ENCODE peak calls at places on chromosomes 3 and 15, in eight cellular contexts. F is endodermal cell, U is sigmoid colon, S is Panc1, X is heart right ventricle, M is adrenal gland, P is GM23338, Y is endothelial cell of umbilical vein. E is an unnamed sample. For H3K4me1, the result is how much of the 10 kb centered on the place peaks cover.

GRCh38 chr3:177337548-177338331 is 140.5 kb upstream of the TBL1XR1 start:
- DNase-seq in F (no peak), U (no peak), S (no peak), P (no peak), Y (no peak), M (no peak), X (no peak), E (no peak)

GRCh38 chr3:136954980-136955780 is 2.6 kb upstream of the IL20RB start:
- DNase-seq in Y (no peak), U (no peak), F (no peak), S (no peak), P (peak), X (no peak), M (no peak), E (no peak)

GRCh38 chr3:70150599-70150998 is 151.1 kb downstream of the SAMMSON start:
- DNase-seq in S (no peak), F (no peak), X (no peak), Y (no peak), M (no peak), U (no peak), P (no peak), E (no peak)

GRCh38 chr3:98778852-98779379 is 15.8 kb downstream of the ST3GAL6 start:
- DNase-seq in M (no peak), X (no peak), Y (peak), F (no peak), U (no peak), S (no peak), P (no peak), E (peak)

GRCh38 chr3:46484911-46485696 is 12.7 kb upstream of the RTP3 start:
- DNase-seq in P (no peak), U (peak), F (peak), Y (no peak), X (no peak), M (no peak), S (no peak), E (no peak)

GRCh38 chr3:123067689-123068226 is 933 bp downstream of the PDIA5 start:
- DNase-seq in X (no peak), M (peak), Y (peak), S (no peak), U (no peak), P (peak), F (peak), E (no peak)

GRCh38 chr15:69388259-69388658 is 25.9 kb upstream of the KIF23 start:
- DNase-seq in Y (no peak), S (no peak), M (peak), X (no peak), U (no peak), F (no peak), P (no peak), E (no peak)

GRCh38 chr15:98525625-98526024 is 122.7 kb upstream of the IGF1R start:
- DNase-seq in S (no peak), F (no peak), P (peak), X (no peak), M (no peak), U (peak), Y (no peak), E (no peak)

GRCh38 chr15:39584662-39585393 is 3.9 kb downstream of the THBS1 start:
- DNase-seq in P (no peak), F (no peak), M (no peak), U (no peak), X (no peak), S (no peak), Y (peak), E (no peak)

GRCh38 chr15:64146041-64146440 is 5.5 kb upstream of the SNX22 start:
- DNase-seq in P (no peak), F (no peak), S (no peak), M (no peak), X (peak), U (peak), Y (no peak), E (no peak)

GRCh38 chr15:100873029-100873677 is 6.5 kb upstream of the ALDH1A3 start:
- DNase-seq in U (peak), F (peak), Y (peak), P (peak), M (peak), S (peak), X (no peak), E (peak)

GRCh38 chr3:39267631-39268553 is 11.9 kb downstream of the CX3CR1 start:
- DNase-seq in M (no peak), X (no peak), F (no peak), P (no peak), S (no peak), U (no peak), Y (no peak), E (no peak)

GRCh38 chr3:113535898-113536297 is 3.5 kb downstream of the SIDT1 start:
- DNase-seq in X (no peak), M (no peak), U (no peak), F (peak), S (no peak), Y (no peak), P (peak), E (no peak)

GRCh38 chr3:184235381-184236032 is 6.1 kb downstream of the VWA5B2 start:
- DNase-seq in M (no peak), S (no peak), U (no peak), P (no peak), Y (no peak), F (peak), X (no peak), E (no peak)

GRCh38 chr3:192303235-192303634 is 424.1 kb downstream of the FGF12 start:
- DNase-seq in U (no peak), S (no peak), Y (no peak), F (peak), P (peak), X (no peak), M (peak), E (no peak)

GRCh38 chr3:156787926-156788663 is 38.1 kb upstream of the LEKR1 start:
- DNase-seq in U (no peak), P (no peak), Y (peak), S (peak), F (no peak), M (no peak), X (no peak), E (peak)

GRCh38 chr3:127002195-127003174 is 19.6 kb downstream of the PLXNA1 start:
- DNase-seq in P (peak), F (peak), U (peak), S (no peak), Y (peak), M (peak), X (peak), E (peak)

GRCh38 chr3:172839679-172840078 is 89.2 kb downstream of the ECT2 start:
- DNase-seq in F (no peak), P (no peak), X (no peak), Y (no peak), M (no peak), U (no peak), S (no peak), E (no peak)

GRCh38 chr3:113261996-113262665 is 50.8 kb downstream of the BOC start:
- DNase-seq in M (no peak), U (no peak), F (no peak), X (no peak), S (no peak), Y (no peak), P (no peak), E (peak)

GRCh38 chr3:59264366-59264765 is 214.5 kb upstream of the CFAP20DC start:
- DNase-seq in Y (no peak), M (no peak), X (no peak), U (no peak), S (no peak), F (no peak), P (no peak), E (no peak)

GRCh38 chr3:46539443-46540005 is 26.6 kb downstream of the LRRC2 start:
- DNase-seq in X (no peak), U (no peak), Y (no peak), P (no peak), M (no peak), F (no peak), S (no peak), E (no peak)

GRCh38 chr3:78086150-78086549 is 1046.3 kb downstream of the ROBO2 start:
- DNase-seq in U (no peak), F (no peak), M (no peak), P (no peak), S (no peak), X (no peak), Y (no peak), E (no peak)

GRCh38 chr15:33031324-33031736 is 163.2 kb downstream of the FMN1 start:
- DNase-seq in P (no peak), X (no peak), Y (no peak), U (no peak), S (no peak), M (peak), F (no peak), E (no peak)

GRCh38 chr15:27490867-27491595 is 520.0 kb downstream of the GABRG3 start:
- DNase-seq in X (no peak), P (peak), U (no peak), F (no peak), M (no peak), Y (no peak), S (no peak), E (no peak)

GRCh38 chr15:34436956-34437442 is 609 bp downstream of the GOLGA8A start:
- DNase-seq in Y (peak), S (no peak), P (peak), M (no peak), F (peak), U (no peak), X (peak), E (no peak)

GRCh38 chr15:26891448-26891881 is 24.6 kb downstream of the GABRA5 start:
- DNase-seq in S (peak), P (peak), U (no peak), Y (peak), F (peak), X (peak), M (peak), E (no peak)

GRCh38 chr3:147356909-147357733 is 49.2 kb downstream of the ZIC4 start:
- DNase-seq in U (no peak), P (peak), X (no peak), Y (no peak), S (no peak), F (peak), M (no peak), E (no peak)

GRCh38 chr15:57537072-57537471 is 54.6 kb upstream of the MYZAP start:
- DNase-seq in U (no peak), M (peak), S (no peak), F (peak), Y (peak), P (peak), X (no peak), E (peak)
- TF ChIP-seq CTCF in U (no peak), M (peak), S (no peak), F (peak), Y (no peak), P (no peak), X (no peak), E (no peak)

DNA sequence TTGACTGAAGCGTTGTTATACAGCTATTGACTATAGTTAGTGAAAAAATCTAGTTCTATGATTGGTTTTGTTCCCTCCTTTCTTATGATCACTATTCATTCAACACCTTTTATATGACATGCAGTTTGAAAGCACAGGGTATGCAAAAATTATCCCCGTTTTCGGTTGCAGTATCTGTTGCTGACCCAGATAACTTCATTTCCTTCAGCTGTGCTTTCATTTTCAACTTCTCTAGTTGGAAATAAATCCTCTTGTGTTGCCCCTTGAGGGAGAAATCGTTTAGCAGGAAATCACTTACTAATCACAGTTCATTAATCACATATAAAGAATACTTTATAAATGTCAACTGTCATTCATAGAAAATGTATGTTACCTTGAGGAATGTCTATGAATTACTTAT is 55.1 kb downstream of the MBNL1 start:
- DNase-seq in X (no peak), P (no peak), U (no peak), F (no peak), Y (peak), S (no peak), M (no peak), E (no peak)
- H3K4me3 ChIP-seq in X (no peak), P (no peak), U (no peak), F (no peak), Y (peak), S (no peak), M (no peak), E (no peak)

DNA sequence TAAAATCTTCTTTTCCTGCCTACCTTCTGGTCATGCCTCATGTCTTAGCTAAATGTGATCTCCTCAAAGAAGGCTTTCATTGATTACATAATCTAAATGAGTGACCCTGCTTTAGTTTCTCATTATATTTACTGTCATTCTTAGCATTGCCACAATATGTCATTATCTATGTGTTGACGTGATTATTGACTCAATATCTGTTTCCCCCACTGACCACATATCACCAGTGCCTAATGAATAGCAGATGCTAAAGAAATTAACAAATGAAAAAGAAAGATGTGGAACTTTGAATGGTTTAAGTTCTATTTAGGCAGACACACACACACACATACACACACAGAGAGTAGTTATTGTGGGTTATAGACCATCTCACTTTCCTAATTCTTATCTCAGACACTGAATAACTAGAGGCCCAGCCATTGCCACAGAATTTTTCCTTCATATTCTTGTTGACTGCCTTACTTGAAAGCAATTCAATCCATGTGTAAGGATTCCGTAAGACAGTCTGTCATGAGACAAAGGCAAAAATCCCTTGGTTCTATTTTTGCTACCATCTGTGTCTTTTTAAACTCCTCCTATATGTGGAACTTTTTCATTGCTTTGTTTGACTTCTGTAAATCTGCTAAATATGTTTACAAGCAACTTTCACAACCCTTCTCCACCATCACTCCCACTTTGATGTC is 61.9 kb upstream of the PHLDB2 start:
- DNase-seq in M (no peak), X (no peak), U (no peak), F (no peak), P (no peak), Y (no peak), S (no peak), E (no peak)
- H3K4me1 ChIP-seq in M (under half), X (under half), U (under half), F (under half), P (under half), Y (under half), S (under half), E (under half)

GRCh38 chr15:74780523-74780982 is 1.3 kb upstream of the CSK start:
- DNase-seq in M (no peak), P (no peak), F (no peak), Y (no peak), S (no peak), U (no peak), X (no peak), E (no peak)

GRCh38 chr15:74777769-74778598 is 3.9 kb upstream of the CSK start:
- DNase-seq in F (no peak), X (no peak), P (no peak), U (no peak), S (no peak), Y (no peak), M (no peak), E (no peak)

GRCh38 chr15:74776851-74777768 is 4.8 kb upstream of the CSK start:
- DNase-seq in F (peak), P (peak), S (no peak), U (no peak), M (no peak), X (no peak), Y (peak), E (no peak)

GRCh38 chr15:74779162-74779648 is 2.7 kb upstream of the CSK start:
- DNase-seq in S (no peak), F (no peak), X (no peak), U (no peak), P (no peak), Y (no peak), M (no peak), E (no peak)

GRCh38 chr15:74778599-74778970 is 3.3 kb upstream of the CSK start:
- DNase-seq in M (no peak), X (no peak), U (no peak), Y (no peak), P (no peak), S (no peak), F (no peak), E (no peak)
- TF ChIP-seq CTCF in M (no peak), X (no peak), U (no peak), Y (no peak), P (no peak), S (no peak), F (no peak), E (no peak)

GRCh38 chr15:48565560-48566482 is 79.7 kb downstream of the FBN1 start:
- DNase-seq in P (no peak), F (no peak), M (no peak), Y (peak), S (peak), X (no peak), U (no peak), E (no peak)
- H3K4me3 ChIP-seq in P (no peak), F (no peak), M (no peak), Y (peak), S (no peak), X (no peak), U (no peak), E (no peak)

GRCh38 chr15:57114070-57114469 is 195.6 kb downstream of the TCF12 start:
- DNase-seq in X (no peak), M (no peak), Y (peak), S (no peak), U (no peak), P (no peak), F (no peak), E (no peak)

GRCh38 chr15:57111002-57111401 is 192.6 kb downstream of the TCF12 start:
- DNase-seq in X (no peak), Y (no peak), U (no peak), S (no peak), P (peak), F (no peak), M (no peak), E (no peak)

GRCh38 chr15:57109005-57109404 is 190.6 kb downstream of the TCF12 start:
- DNase-seq in S (no peak), F (no peak), M (no peak), X (no peak), P (no peak), Y (no peak), U (no peak), E (no peak)

DNA sequence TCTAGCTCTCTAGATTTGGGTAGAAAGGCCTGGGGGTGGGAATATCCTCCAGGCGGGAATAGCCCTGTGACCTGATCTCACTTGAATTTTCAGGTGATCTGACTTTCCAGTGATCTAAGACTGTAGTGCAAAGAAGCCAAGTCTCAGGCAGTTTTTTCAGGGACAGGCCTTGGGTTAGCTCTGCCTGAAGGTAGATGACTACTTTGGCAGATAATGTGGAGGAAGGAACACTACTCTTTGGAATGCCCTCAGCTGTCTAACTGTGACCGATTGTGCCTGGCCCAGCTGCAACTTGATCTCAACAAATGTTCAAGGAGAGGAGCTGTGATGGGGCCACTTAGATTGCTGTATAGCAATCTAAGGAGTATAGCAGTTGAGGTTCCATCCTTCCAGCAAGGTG is 193.7 kb downstream of the TCF12 start:
- DNase-seq in F (no peak), S (no peak), M (no peak), X (no peak), U (no peak), P (peak), Y (no peak), E (no peak)
- H3K4me1 ChIP-seq in F (under half), S (under half), M (under half), X (under half), U (under half), P (under half), Y (under half), E (under half)

DNA sequence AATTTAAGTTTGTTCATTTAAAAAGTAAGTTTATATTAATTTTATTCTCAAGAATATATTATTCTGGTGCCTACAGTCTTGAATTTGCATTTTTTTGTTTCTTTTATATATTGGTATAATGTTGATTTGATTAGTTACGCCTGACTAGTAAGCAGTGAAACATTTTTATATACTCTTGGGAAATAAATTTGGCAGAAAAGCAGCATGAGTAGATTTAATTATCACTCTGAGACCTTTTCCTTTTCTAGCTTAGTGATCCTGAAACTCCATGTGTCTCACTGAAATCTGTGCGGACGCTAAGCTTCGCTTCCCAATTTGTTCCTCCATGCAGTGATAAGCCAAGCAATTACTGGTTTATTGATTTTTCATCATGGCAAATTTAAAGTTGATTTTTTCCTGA is 87.3 kb upstream of the MLF1 start:
- DNase-seq in M (no peak), U (no peak), X (no peak), F (no peak), P (no peak), Y (no peak), S (no peak), E (no peak)
- TF ChIP-seq CTCF in M (no peak), U (no peak), X (no peak), F (no peak), P (no peak), Y (no peak), S (no peak), E (no peak)

E was measured in uterus.